ENCODE peak calls at places on chromosomes 2 and 18, in eight cellular contexts. V, I, C, T, D, L, U and B are unnamed samples.

GRCh38 chr2:26807788-26808460 is 22.1 kb downstream of the CENPA start:
- DNase-seq in V (no peak), I (peak), C (no peak), T (no peak), D (peak), L (no peak), U (no peak), B (no peak)

GRCh38 chr18:44900627-44901026 is 219.9 kb downstream of the SETBP1 start:
- DNase-seq in V (no peak), I (no peak), C (no peak), T (no peak), D (no peak), L (no peak), U (no peak), B (no peak)

GRCh38 chr2:25797607-25798488 is 80.4 kb downstream of the ASXL2 start:
- DNase-seq in V (no peak), I (no peak), C (no peak), T (no peak), D (no peak), L (no peak), U (no peak), B (no peak)

GRCh38 chr2:148602918-148603561 is 41.5 kb upstream of the EPC2 start:
- DNase-seq in V (peak), I (no peak), C (no peak), T (no peak), D (peak), L (no peak), U (no peak), B (no peak)

GRCh38 chr2:120344991-120345975 is 653 bp upstream of the INHBB start:
- DNase-seq in V (no peak), I (no peak), C (no peak), T (no peak), D (peak), L (no peak), U (no peak), B (no peak)

GRCh38 chr2:168210898-168211570 is 36.4 kb downstream of the STK39 start:
- DNase-seq in V (no peak), I (peak), C (no peak), T (no peak), D (peak), L (no peak), U (peak), B (no peak)

GRCh38 chr2:45169339-45170190 is 160.3 kb upstream of the SIX2 start:
- DNase-seq in V (no peak), I (peak), C (no peak), T (no peak), D (peak), L (no peak), U (no peak), B (no peak)

GRCh38 chr2:122859260-122859659 is 1103.8 kb downstream of the TSN start:
- DNase-seq in V (no peak), I (no peak), C (no peak), T (no peak), D (no peak), L (no peak), U (no peak), B (no peak)

GRCh38 chr2:1685078-1685956 is 59.0 kb downstream of the PXDN start:
- DNase-seq in V (no peak), I (no peak), C (no peak), T (no peak), D (no peak), L (no peak), U (no peak), B (no peak)

GRCh38 chr2:170359466-170359865 is 181.5 kb downstream of the MYO3B start:
- DNase-seq in V (no peak), I (no peak), C (no peak), T (no peak), D (no peak), L (no peak), U (no peak), B (no peak)

GRCh38 chr2:199988176-199988575 is 32.8 kb downstream of the MAIP1 start:
- DNase-seq in V (no peak), I (peak), C (no peak), T (no peak), D (peak), L (no peak), U (no peak), B (peak)

GRCh38 chr2:86442642-86443005 is 1.5 kb downstream of the KDM3A start:
- DNase-seq in V (peak), I (peak), C (peak), T (peak), D (peak), L (peak), U (peak), B (peak)
- H3K4me3 ChIP-seq in V (peak), I (peak), C (peak), T (peak), D (peak), L (no peak), U (peak), B (peak)

GRCh38 chr2:444937-445884 is 157.3 kb upstream of the ALKAL2 start:
- DNase-seq in V (no peak), I (no peak), C (no peak), T (peak), D (no peak), L (no peak), U (no peak), B (no peak)
- H3K4me3 ChIP-seq in V (no peak), I (no peak), C (no peak), T (no peak), D (no peak), L (no peak), U (no peak), B (no peak)

GRCh38 chr2:238159676-238160205 is 971 bp downstream of the ERFE start:
- DNase-seq in V (no peak), I (no peak), C (no peak), T (no peak), D (no peak), L (no peak), U (no peak), B (peak)
- H3K4me3 ChIP-seq in V (no peak), I (no peak), C (no peak), T (no peak), D (no peak), L (no peak), U (no peak), B (no peak)

GRCh38 chr18:35117372-35117771 is 76.2 kb downstream of the MAPRE2 start:
- DNase-seq in V (no peak), I (no peak), C (no peak), T (no peak), D (no peak), L (no peak), U (no peak), B (no peak)

GRCh38 chr18:35121038-35121437 is 79.8 kb downstream of the MAPRE2 start:
- DNase-seq in V (no peak), I (no peak), C (no peak), T (no peak), D (no peak), L (no peak), U (no peak), B (no peak)

GRCh38 chr18:35116784-35117318 is 75.6 kb downstream of the MAPRE2 start:
- DNase-seq in V (no peak), I (no peak), C (no peak), T (no peak), D (no peak), L (no peak), U (no peak), B (no peak)

GRCh38 chr18:35118641-35119040 is 77.4 kb downstream of the MAPRE2 start:
- DNase-seq in V (no peak), I (no peak), C (no peak), T (no peak), D (no peak), L (no peak), U (no peak), B (no peak)

GRCh38 chr18:35117951-35118411 is 76.8 kb downstream of the MAPRE2 start:
- DNase-seq in V (no peak), I (peak), C (no peak), T (no peak), D (peak), L (no peak), U (no peak), B (peak)
- H3K4me3 ChIP-seq in V (no peak), I (no peak), C (no peak), T (no peak), D (no peak), L (no peak), U (no peak), B (no peak)

GRCh38 chr2:143759455-143759854 is 630.2 kb downstream of the ARHGAP15 start:
- DNase-seq in V (no peak), I (no peak), C (no peak), T (no peak), D (no peak), L (no peak), U (no peak), B (no peak)
- H3K4me3 ChIP-seq in V (no peak), I (no peak), C (no peak), T (no peak), D (no peak), L (no peak), U (no peak), B (no peak)

DNA sequence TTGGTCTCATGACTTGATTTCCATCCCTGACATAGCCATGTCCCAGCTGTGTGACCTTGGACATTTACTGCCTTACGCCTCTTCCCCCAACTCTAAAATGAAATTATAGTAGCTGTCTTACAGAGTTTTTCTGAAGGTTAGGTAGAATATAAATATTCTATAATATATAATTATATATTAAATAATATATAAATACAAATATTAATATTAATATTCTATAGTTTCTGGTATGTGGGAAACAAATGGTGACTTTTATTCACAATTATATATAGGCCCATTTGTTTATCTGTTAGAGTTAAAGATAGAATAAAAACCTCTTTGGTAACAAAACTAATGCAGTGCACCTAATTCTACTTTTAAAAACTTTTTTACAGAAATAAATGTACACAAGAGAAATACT is 1.7 kb downstream of the RBBP8 start:
- DNase-seq in V (no peak), I (no peak), C (no peak), T (no peak), D (no peak), L (no peak), U (no peak), B (no peak)
- H3K4me3 ChIP-seq in V (no peak), I (no peak), C (no peak), T (no peak), D (peak), L (no peak), U (peak), B (no peak)

GRCh38 chr2:233410191-233410760 is 56.0 kb downstream of the DGKD start:
- DNase-seq in V (no peak), I (no peak), C (no peak), T (no peak), D (no peak), L (no peak), U (no peak), B (no peak)

GRCh38 chr2:233408366-233409285 is 54.3 kb downstream of the DGKD start:
- DNase-seq in V (no peak), I (no peak), C (no peak), T (no peak), D (no peak), L (no peak), U (no peak), B (no peak)

GRCh38 chr2:233406865-233407264 is 52.6 kb downstream of the DGKD start:
- DNase-seq in V (no peak), I (no peak), C (no peak), T (no peak), D (no peak), L (no peak), U (no peak), B (no peak)

GRCh38 chr2:233411162-233411561 is 56.9 kb downstream of the DGKD start:
- DNase-seq in V (no peak), I (no peak), C (no peak), T (no peak), D (no peak), L (no peak), U (peak), B (no peak)

DNA sequence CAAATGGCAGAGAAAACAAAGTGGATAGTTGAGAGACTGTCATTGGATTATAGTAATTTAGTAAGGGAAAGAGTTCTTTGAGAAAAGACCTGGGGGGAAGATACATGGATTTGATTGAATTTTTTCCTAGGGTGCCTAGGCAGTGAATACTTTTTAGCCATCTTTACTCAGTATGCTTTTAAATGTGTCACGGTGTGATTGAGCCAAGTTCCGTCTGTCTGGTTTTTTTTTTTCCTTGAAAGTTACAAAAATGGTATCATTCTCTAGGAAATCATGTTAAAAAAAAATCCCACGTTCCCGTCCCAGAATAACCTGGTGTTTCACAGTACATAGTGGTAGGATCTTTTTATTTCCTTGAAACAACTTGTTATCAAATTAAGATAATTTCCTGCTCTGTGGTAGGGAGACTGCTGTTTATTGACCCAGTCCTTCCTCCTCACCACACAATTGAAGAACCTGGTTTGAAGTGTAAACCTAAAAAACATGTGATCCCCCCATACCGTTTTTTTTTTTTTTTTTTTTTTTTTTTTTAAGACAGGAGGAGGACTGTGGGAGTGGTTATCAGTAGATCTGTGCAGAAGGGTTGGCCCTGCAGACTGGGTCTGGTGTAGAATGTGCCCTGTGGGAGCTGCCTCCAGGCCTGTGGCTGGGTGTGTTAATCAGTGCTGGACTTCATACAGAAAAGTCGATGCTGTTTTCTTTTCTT is 55.1 kb downstream of the DGKD start:
- DNase-seq in V (peak), I (no peak), C (no peak), T (peak), D (peak), L (no peak), U (no peak), B (no peak)
- H3K4me3 ChIP-seq in V (no peak), I (no peak), C (no peak), T (peak), D (no peak), L (no peak), U (no peak), B (no peak)

GRCh38 chr18:32040936-32041335 is 22.3 kb downstream of the RNF125 start:
- DNase-seq in V (no peak), I (no peak), C (no peak), T (peak), D (no peak), L (no peak), U (peak), B (no peak)

GRCh38 chr18:32036506-32037210 is 18.0 kb downstream of the RNF125 start:
- DNase-seq in V (no peak), I (no peak), C (no peak), T (no peak), D (no peak), L (no peak), U (no peak), B (no peak)

GRCh38 chr18:32037616-32038015 is 19.0 kb downstream of the RNF125 start:
- DNase-seq in V (no peak), I (no peak), C (no peak), T (no peak), D (no peak), L (no peak), U (no peak), B (no peak)

GRCh38 chr18:32042337-32042736 is 23.7 kb downstream of the RNF125 start:
- DNase-seq in V (no peak), I (no peak), C (no peak), T (no peak), D (no peak), L (no peak), U (no peak), B (no peak)
- H3K4me3 ChIP-seq in V (no peak), I (no peak), C (no peak), T (no peak), D (no peak), L (no peak), U (peak), B (no peak)

GRCh38 chr2:62455957-62456692 is 49.9 kb downstream of the TMEM17 start:
- DNase-seq in V (no peak), I (no peak), C (no peak), T (no peak), D (no peak), L (no peak), U (no peak), B (no peak)

GRCh38 chr2:62459106-62459505 is 46.9 kb downstream of the TMEM17 start:
- DNase-seq in V (peak), I (no peak), C (no peak), T (no peak), D (no peak), L (no peak), U (no peak), B (no peak)

GRCh38 chr2:62456721-62457539 is 49.1 kb downstream of the TMEM17 start:
- DNase-seq in V (peak), I (peak), C (peak), T (no peak), D (peak), L (peak), U (no peak), B (peak)

GRCh38 chr2:62458206-62459035 is 47.6 kb downstream of the TMEM17 start:
- DNase-seq in V (peak), I (no peak), C (peak), T (no peak), D (no peak), L (no peak), U (no peak), B (no peak)

DNA sequence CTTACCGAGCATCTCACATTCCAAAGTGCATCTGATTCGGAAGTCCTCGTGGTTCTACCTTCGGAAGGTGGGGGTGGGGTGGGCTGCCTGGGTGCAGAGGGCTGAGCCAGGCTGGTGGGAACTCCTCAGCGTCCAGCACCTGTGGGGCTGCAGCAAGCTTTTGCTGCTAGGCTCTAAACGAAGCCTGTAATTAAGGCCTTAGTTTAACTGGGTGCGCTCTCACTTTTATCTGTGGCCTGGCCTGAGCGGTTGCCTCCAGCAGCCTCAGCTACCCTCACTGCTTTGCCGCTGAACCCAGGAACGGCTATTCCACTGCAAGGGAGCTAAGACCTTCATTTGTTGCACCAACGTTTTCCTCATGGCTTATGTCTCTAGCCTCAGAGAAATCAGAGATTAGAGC is 48.4 kb downstream of the TMEM17 start:
- DNase-seq in V (no peak), I (no peak), C (no peak), T (no peak), D (no peak), L (no peak), U (no peak), B (no peak)
- H3K4me3 ChIP-seq in V (peak), I (peak), C (peak), T (no peak), D (peak), L (no peak), U (no peak), B (peak)